ENCODE peak calls at places on chromosomes 13 and 19, in ten cellular contexts. N is body of pancreas, H is WTC11, X is SK-N-SH, T is cardiac muscle cell, S is choroid plexus epithelial cell, Y is activated B cell treated with CpG ODN at 0.5 μM for 24 hours, Q is mammary epithelial cell, G is prostate gland, W is tibial artery. U is an unnamed sample.
A peak's percentile ranks its signal among the peaks of the same experiment; 100 is the strongest.

GRCh38 chr13:36866232-36866631 is 47.2 kb downstream of the RFXAP start:
- DNase-seq in N (no peak), H (no peak), X (no peak), T (no peak), S (no peak), Y (no peak), Q (no peak), G (no peak), W (no peak), U (no peak)

GRCh38 chr19:44684892-44685847 is 13.8 kb upstream of the CEACAM16 start:
- DNase-seq in N (peak; percentile 69), H (no peak), X (no peak), T (no peak), S (peak; percentile 68), Y (no peak), Q (peak; percentile 51), G (no peak), W (peak; percentile 33), U (no peak)

GRCh38 chr13:100633461-100633860 is 41.1 kb downstream of the TMTC4 start:
- DNase-seq in N (no peak), H (no peak), X (no peak), T (no peak), S (peak; percentile 74), Y (no peak), Q (peak; percentile 74), G (no peak), W (no peak), U (no peak)

GRCh38 chr13:91698767-91699166 is 300.3 kb downstream of the GPC5 start:
- DNase-seq in N (no peak), H (no peak), X (no peak), T (no peak), S (no peak), Y (no peak), Q (no peak), G (no peak), W (no peak), U (no peak)

GRCh38 chr19:46608581-46609345 is 7.6 kb downstream of the CALM3 start:
- DNase-seq in N (no peak), H (peak; percentile 4), X (peak; percentile 5), T (no peak), S (no peak), Y (no peak), Q (no peak), G (no peak), W (no peak), U (no peak)

GRCh38 chr13:42990147-42990990 is 1.7 kb downstream of the EPSTI1 start:
- DNase-seq in N (no peak), H (no peak), X (peak; percentile 38), T (peak; percentile 61), S (peak; percentile 88), Y (no peak), Q (no peak), G (no peak), W (no peak), U (no peak)

GRCh38 chr13:83449666-83450395 is 432.4 kb downstream of the SLITRK1 start:
- DNase-seq in N (no peak), H (no peak), X (no peak), T (no peak), S (peak; percentile 75), Y (no peak), Q (peak; percentile 81), G (no peak), W (no peak), U (no peak)

GRCh38 chr13:27921961-27922910 is 2.4 kb downstream of the PDX1 start:
- DNase-seq in N (no peak), H (peak; percentile 36), X (peak; percentile 24), T (no peak), S (no peak), Y (no peak), Q (no peak), G (no peak), W (no peak), U (no peak)

GRCh38 chr13:58238972-58239773 is 607.6 kb downstream of the PCDH17 start:
- DNase-seq in N (no peak), H (no peak), X (no peak), T (no peak), S (no peak), Y (no peak), Q (no peak), G (no peak), W (no peak), U (no peak)

GRCh38 chr19:3687774-3688706 is 12.2 kb downstream of the PIP5K1C start:
- DNase-seq in N (peak; percentile 57), H (peak; percentile 65), X (no peak), T (peak; percentile 32), S (peak; percentile 53), Y (peak; percentile 50), Q (peak; percentile 43), G (peak; percentile 58), W (no peak), U (no peak)

GRCh38 chr13:43520331-43520730 is 266.4 kb downstream of the ENOX1 start:
- DNase-seq in N (no peak), H (no peak), X (no peak), T (no peak), S (no peak), Y (no peak), Q (no peak), G (no peak), W (no peak), U (no peak)

GRCh38 chr13:73849292-73849691 is 284.9 kb downstream of the KLF12 start:
- DNase-seq in N (no peak), H (peak; percentile 35), X (no peak), T (no peak), S (peak; percentile 80), Y (no peak), Q (no peak), G (no peak), W (no peak), U (no peak)

DNA sequence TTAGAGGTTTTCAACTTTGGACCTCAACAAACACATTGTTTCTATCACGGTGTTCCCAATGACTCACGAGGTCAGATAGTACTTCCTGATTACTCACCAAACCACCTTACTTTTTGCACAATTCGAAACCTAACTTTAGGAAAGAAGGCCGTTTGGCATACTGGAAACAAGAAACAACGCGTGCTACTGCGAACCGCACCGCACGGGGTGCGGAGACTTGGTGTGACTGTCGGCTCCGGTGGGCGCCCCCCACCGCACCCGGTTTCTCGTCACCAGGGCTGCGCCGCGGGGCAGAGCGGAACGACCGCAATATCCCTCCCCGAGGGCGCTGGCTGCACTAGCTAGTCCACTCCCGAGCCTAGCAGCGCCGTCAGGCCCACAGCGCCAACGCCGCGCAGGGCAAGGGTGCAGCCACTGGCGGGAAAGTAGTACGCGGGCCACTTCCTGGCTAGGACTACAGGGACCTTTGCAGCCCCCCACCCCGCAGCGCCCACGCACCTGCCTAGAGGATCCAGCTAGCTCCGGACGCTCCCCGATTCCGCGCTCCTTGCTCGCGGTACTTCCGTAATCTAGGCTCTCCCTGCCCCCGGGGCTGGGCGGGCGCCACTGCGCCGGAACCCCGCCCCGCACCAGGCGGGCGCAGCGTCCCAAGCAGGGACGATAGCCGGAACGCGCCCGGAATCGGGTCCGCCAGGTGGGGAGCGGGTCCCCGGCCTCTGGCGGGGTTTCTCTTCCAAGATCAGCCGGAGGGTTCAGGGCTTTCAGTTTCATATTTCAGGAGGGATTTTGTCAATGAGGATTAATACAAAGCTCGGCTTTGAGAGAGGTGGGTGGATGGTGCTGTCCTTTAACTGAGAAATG is at the start of gene PARP4:
- DNase-seq in N (peak; percentile 74), H (peak; percentile 78), X (peak; percentile 86), T (peak; percentile 84), S (peak; percentile 81), Y (peak; percentile 70), Q (peak; percentile 94), G (peak; percentile 69), W (peak; percentile 79), U (peak; percentile 60)
- TF ChIP-seq CTCF in N (no peak), H (no peak), X (no peak), T (no peak), S (no peak), Y (no peak), Q (no peak), G (peak; percentile 16), W (no peak), U (peak; percentile 27)

GRCh38 chr19:54415208-54415900 is at the start of gene TTYH1:
- DNase-seq in N (no peak), H (peak; percentile 77), X (peak; percentile 88), T (no peak), S (no peak), Y (peak; percentile 42), Q (no peak), G (no peak), W (no peak), U (peak; percentile 56)
- TF ChIP-seq CTCF in N (peak; percentile 41), H (peak; percentile 90), X (peak; percentile 33), T (peak; percentile 16), S (peak; percentile 9), Y (no peak), Q (no peak), G (no peak), W (no peak), U (peak; percentile 75)

GRCh38 chr13:113904411-113904810 is 40.5 kb upstream of the GAS6 start:
- DNase-seq in N (peak; percentile 53), H (peak; percentile 66), X (no peak), T (peak; percentile 59), S (peak; percentile 48), Y (no peak), Q (no peak), G (no peak), W (no peak), U (no peak)
- TF ChIP-seq CTCF in N (peak; percentile 30), H (peak; percentile 33), X (peak; percentile 35), T (peak; percentile 51), S (peak; percentile 77), Y (no peak), Q (peak; percentile 45), G (peak; percentile 42), W (peak; percentile 58), U (peak; percentile 50)

GRCh38 chr13:45880242-45880641 is 28.7 kb upstream of the SIAH3 start:
- DNase-seq in N (no peak), H (no peak), X (no peak), T (no peak), S (no peak), Y (no peak), Q (no peak), G (no peak), W (no peak), U (no peak)

GRCh38 chr13:45878966-45879365 is 27.4 kb upstream of the SIAH3 start:
- DNase-seq in N (no peak), H (no peak), X (no peak), T (no peak), S (no peak), Y (no peak), Q (no peak), G (no peak), W (no peak), U (no peak)

GRCh38 chr13:45882626-45883025 is 31.1 kb upstream of the SIAH3 start:
- DNase-seq in N (no peak), H (no peak), X (no peak), T (no peak), S (no peak), Y (no peak), Q (no peak), G (no peak), W (no peak), U (no peak)

GRCh38 chr13:45876781-45877180 is 25.2 kb upstream of the SIAH3 start:
- DNase-seq in N (no peak), H (no peak), X (no peak), T (no peak), S (no peak), Y (no peak), Q (no peak), G (no peak), W (no peak), U (no peak)

DNA sequence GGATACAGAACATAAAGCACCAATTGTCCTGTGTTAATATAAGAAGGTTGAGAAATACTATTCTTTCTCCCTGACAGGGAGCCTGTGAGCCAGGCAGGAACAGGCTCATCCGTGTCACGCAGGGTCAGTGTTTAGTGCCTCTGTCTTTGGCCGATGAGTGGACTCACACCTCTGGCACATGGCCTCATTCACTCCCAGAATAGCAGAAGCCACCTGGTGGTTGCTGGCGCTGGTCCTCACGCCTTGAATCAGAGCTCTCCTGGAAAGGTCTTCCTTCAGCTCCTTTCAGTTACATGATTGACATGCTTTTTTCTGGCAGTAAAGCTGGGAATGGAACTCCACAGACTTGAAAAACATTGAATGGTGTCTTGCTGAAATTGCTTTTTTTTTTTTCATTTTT is 28.1 kb upstream of the SIAH3 start:
- DNase-seq in N (peak; percentile 18), H (peak; percentile 50), X (no peak), T (peak; percentile 42), S (peak; percentile 9), Y (no peak), Q (peak; percentile 60), G (no peak), W (no peak), U (no peak)
- TF ChIP-seq CTCF in N (no peak), H (no peak), X (no peak), T (no peak), S (peak; percentile 35), Y (no peak), Q (peak; percentile 61), G (peak; percentile 32), W (no peak), U (peak; percentile 41)

U was measured in progenitor cell of endocrine pancreas.